ENCODE peak calls at places on chromosomes 5 and 9, in ten cellular contexts. One of them, this sample, is unnamed.
A peak's percentile ranks its signal among the peaks of the same experiment; 100 is the strongest.

GRCh38 chr5:32307769-32308194 is 5.0 kb downstream of the MTMR12 start:
- DNase-seq in heart left ventricle: no peak
- DNase-seq in endothelial cell of umbilical vein: no peak
- DNase-seq in HCT116: no peak
- DNase-seq in right lobe of liver: no peak
- DNase-seq in sigmoid colon: no peak
- DNase-seq in uterus: no peak
- DNase-seq in suprapubic skin: no peak
- DNase-seq in esophagus muscularis mucosa: no peak
- DNase-seq in IMR-90: no peak
- DNase-seq in this sample: no peak

GRCh38 chr5:59317023-59317771 is 576.3 kb downstream of the PDE4D start:
- DNase-seq in heart left ventricle: peak; percentile 24
- DNase-seq in endothelial cell of umbilical vein: peak; percentile 24
- DNase-seq in HCT116: no peak
- DNase-seq in right lobe of liver: no peak
- DNase-seq in sigmoid colon: peak; percentile 78
- DNase-seq in uterus: peak; percentile 21
- DNase-seq in suprapubic skin: no peak
- DNase-seq in esophagus muscularis mucosa: no peak
- DNase-seq in IMR-90: peak; percentile 23
- DNase-seq in this sample: no peak

GRCh38 chr5:17355585-17356346 is 138.3 kb downstream of the BASP1 start:
- DNase-seq in heart left ventricle: no peak
- DNase-seq in endothelial cell of umbilical vein: no peak
- DNase-seq in HCT116: no peak
- DNase-seq in right lobe of liver: no peak
- DNase-seq in sigmoid colon: no peak
- DNase-seq in uterus: no peak
- DNase-seq in suprapubic skin: no peak
- DNase-seq in esophagus muscularis mucosa: no peak
- DNase-seq in IMR-90: peak; percentile 92
- DNase-seq in this sample: no peak

GRCh38 chr9:5873439-5873838 is 17.2 kb upstream of the MLANA start:
- DNase-seq in heart left ventricle: no peak
- DNase-seq in endothelial cell of umbilical vein: no peak
- DNase-seq in HCT116: no peak
- DNase-seq in right lobe of liver: no peak
- DNase-seq in sigmoid colon: no peak
- DNase-seq in uterus: no peak
- DNase-seq in suprapubic skin: no peak
- DNase-seq in esophagus muscularis mucosa: no peak
- DNase-seq in IMR-90: no peak
- DNase-seq in this sample: no peak

GRCh38 chr5:159441441-159441840 is 111.2 kb upstream of the IL12B start:
- DNase-seq in heart left ventricle: peak; percentile 66
- DNase-seq in endothelial cell of umbilical vein: no peak
- DNase-seq in HCT116: peak; percentile 15
- DNase-seq in right lobe of liver: no peak
- DNase-seq in sigmoid colon: no peak
- DNase-seq in uterus: no peak
- DNase-seq in suprapubic skin: no peak
- DNase-seq in esophagus muscularis mucosa: no peak
- DNase-seq in IMR-90: no peak
- DNase-seq in this sample: no peak

GRCh38 chr5:32018476-32019436 is 155.4 kb downstream of the GOLPH3 start:
- DNase-seq in heart left ventricle: no peak
- DNase-seq in endothelial cell of umbilical vein: no peak
- DNase-seq in HCT116: no peak
- DNase-seq in right lobe of liver: no peak
- DNase-seq in sigmoid colon: peak; percentile 42
- DNase-seq in uterus: no peak
- DNase-seq in suprapubic skin: no peak
- DNase-seq in esophagus muscularis mucosa: no peak
- DNase-seq in IMR-90: no peak
- DNase-seq in this sample: no peak

GRCh38 chr5:57407391-57407790 is 75.2 kb downstream of the ACTBL2 start:
- DNase-seq in heart left ventricle: no peak
- DNase-seq in endothelial cell of umbilical vein: no peak
- DNase-seq in HCT116: no peak
- DNase-seq in right lobe of liver: no peak
- DNase-seq in sigmoid colon: no peak
- DNase-seq in uterus: no peak
- DNase-seq in suprapubic skin: no peak
- DNase-seq in esophagus muscularis mucosa: no peak
- DNase-seq in IMR-90: no peak
- DNase-seq in this sample: no peak

GRCh38 chr5:167912944-167913343 is 378.5 kb upstream of the WWC1 start:
- DNase-seq in heart left ventricle: no peak
- DNase-seq in endothelial cell of umbilical vein: no peak
- DNase-seq in HCT116: no peak
- DNase-seq in right lobe of liver: no peak
- DNase-seq in sigmoid colon: no peak
- DNase-seq in uterus: no peak
- DNase-seq in suprapubic skin: no peak
- DNase-seq in esophagus muscularis mucosa: no peak
- DNase-seq in IMR-90: peak; percentile 7
- DNase-seq in this sample: no peak

GRCh38 chr5:40446910-40447309 is 232.8 kb upstream of the PTGER4 start:
- DNase-seq in heart left ventricle: no peak
- DNase-seq in endothelial cell of umbilical vein: peak; percentile 48
- DNase-seq in HCT116: no peak
- DNase-seq in right lobe of liver: no peak
- DNase-seq in sigmoid colon: no peak
- DNase-seq in uterus: no peak
- DNase-seq in suprapubic skin: no peak
- DNase-seq in esophagus muscularis mucosa: no peak
- DNase-seq in IMR-90: peak; percentile 92
- DNase-seq in this sample: no peak

GRCh38 chr5:6712582-6713273 is 504 bp upstream of the TENT4A start:
- DNase-seq in heart left ventricle: peak; percentile 98
- DNase-seq in endothelial cell of umbilical vein: peak; percentile 98
- DNase-seq in HCT116: peak; percentile 89
- DNase-seq in right lobe of liver: peak; percentile 97
- DNase-seq in sigmoid colon: peak; percentile 98
- DNase-seq in uterus: peak; percentile 96
- DNase-seq in suprapubic skin: peak; percentile 98
- DNase-seq in esophagus muscularis mucosa: peak; percentile 97
- DNase-seq in IMR-90: peak; percentile 94
- DNase-seq in this sample: peak; percentile 95

GRCh38 chr5:74402553-74402952 is 238.0 kb downstream of the ENC1 start:
- DNase-seq in heart left ventricle: no peak
- DNase-seq in endothelial cell of umbilical vein: no peak
- DNase-seq in HCT116: no peak
- DNase-seq in right lobe of liver: no peak
- DNase-seq in sigmoid colon: no peak
- DNase-seq in uterus: no peak
- DNase-seq in suprapubic skin: no peak
- DNase-seq in esophagus muscularis mucosa: peak; percentile 39
- DNase-seq in IMR-90: no peak
- DNase-seq in this sample: no peak

DNA sequence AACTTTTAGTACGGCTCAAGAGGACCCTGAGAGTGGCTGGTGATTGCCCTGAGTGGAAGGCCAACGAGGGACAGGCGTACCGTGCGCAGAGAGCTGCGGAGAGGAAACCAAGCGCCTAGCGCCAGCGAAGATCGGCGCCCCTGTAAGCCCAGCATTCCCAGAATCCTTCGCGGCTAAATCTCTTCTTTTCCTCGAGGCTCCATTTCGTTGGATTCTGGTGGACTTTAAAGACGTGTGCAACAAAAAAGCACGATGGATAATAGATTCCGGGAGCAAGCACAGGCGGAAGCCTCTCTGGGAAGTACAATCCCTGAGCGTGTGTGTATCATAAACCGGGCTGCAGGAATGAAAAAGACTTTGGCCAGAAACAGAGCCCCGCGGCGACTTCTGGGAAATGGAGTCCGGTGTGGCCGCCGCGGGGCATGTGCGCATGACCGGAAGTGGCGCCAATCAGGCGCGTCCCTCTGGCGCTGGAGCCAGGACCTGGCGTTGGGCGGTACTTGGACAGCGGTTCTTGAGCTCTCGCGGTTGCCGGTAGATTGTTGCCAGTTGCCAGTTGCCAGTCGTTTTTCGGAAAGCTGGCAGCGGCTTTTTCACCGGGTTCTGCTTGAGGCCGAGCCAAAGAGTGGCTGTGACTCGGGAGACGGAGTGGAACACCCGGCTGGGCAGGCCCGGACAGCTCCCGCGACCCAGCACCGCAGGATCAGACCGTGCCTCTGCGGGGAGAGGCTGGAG is at the start of gene ZNF79:
- DNase-seq in heart left ventricle: peak; percentile 96
- DNase-seq in endothelial cell of umbilical vein: peak; percentile 97
- DNase-seq in HCT116: peak; percentile 88
- DNase-seq in right lobe of liver: peak; percentile 93
- DNase-seq in sigmoid colon: peak; percentile 97
- DNase-seq in uterus: peak; percentile 90
- DNase-seq in suprapubic skin: peak; percentile 97
- DNase-seq in esophagus muscularis mucosa: peak; percentile 98
- DNase-seq in IMR-90: peak; percentile 88
- DNase-seq in this sample: peak; percentile 95
- TF ChIP-seq POLR2A in heart left ventricle: no peak
- TF ChIP-seq POLR2A in endothelial cell of umbilical vein: peak; percentile 86
- TF ChIP-seq POLR2A in HCT116: peak; percentile 50
- TF ChIP-seq POLR2A in right lobe of liver: peak; percentile 64
- TF ChIP-seq POLR2A in sigmoid colon: peak; percentile 69
- TF ChIP-seq POLR2A in uterus: peak; percentile 30
- TF ChIP-seq POLR2A in suprapubic skin: no peak
- TF ChIP-seq POLR2A in esophagus muscularis mucosa: no peak
- TF ChIP-seq POLR2A in IMR-90: peak; percentile 72
- TF ChIP-seq POLR2A in this sample: peak; percentile 46

GRCh38 chr5:78536797-78537196 is 111.8 kb downstream of the LHFPL2 start:
- DNase-seq in heart left ventricle: no peak
- DNase-seq in endothelial cell of umbilical vein: no peak
- DNase-seq in HCT116: no peak
- DNase-seq in right lobe of liver: no peak
- DNase-seq in sigmoid colon: peak; percentile 59
- DNase-seq in uterus: no peak
- DNase-seq in suprapubic skin: no peak
- DNase-seq in esophagus muscularis mucosa: no peak
- DNase-seq in IMR-90: no peak
- DNase-seq in this sample: no peak

GRCh38 chr5:78530342-78531096 is 118.1 kb downstream of the LHFPL2 start:
- DNase-seq in heart left ventricle: no peak
- DNase-seq in endothelial cell of umbilical vein: peak; percentile 87
- DNase-seq in HCT116: no peak
- DNase-seq in right lobe of liver: no peak
- DNase-seq in sigmoid colon: no peak
- DNase-seq in uterus: no peak
- DNase-seq in suprapubic skin: no peak
- DNase-seq in esophagus muscularis mucosa: no peak
- DNase-seq in IMR-90: peak; percentile 99
- DNase-seq in this sample: no peak

GRCh38 chr5:78537406-78537805 is 111.2 kb downstream of the LHFPL2 start:
- DNase-seq in heart left ventricle: no peak
- DNase-seq in endothelial cell of umbilical vein: no peak
- DNase-seq in HCT116: no peak
- DNase-seq in right lobe of liver: no peak
- DNase-seq in sigmoid colon: peak; percentile 11
- DNase-seq in uterus: no peak
- DNase-seq in suprapubic skin: no peak
- DNase-seq in esophagus muscularis mucosa: no peak
- DNase-seq in IMR-90: no peak
- DNase-seq in this sample: no peak

GRCh38 chr5:78534148-78535009 is 114.2 kb downstream of the LHFPL2 start:
- DNase-seq in heart left ventricle: peak; percentile 76
- DNase-seq in endothelial cell of umbilical vein: no peak
- DNase-seq in HCT116: no peak
- DNase-seq in right lobe of liver: peak; percentile 38
- DNase-seq in sigmoid colon: peak; percentile 74
- DNase-seq in uterus: peak; percentile 69
- DNase-seq in suprapubic skin: peak; percentile 77
- DNase-seq in esophagus muscularis mucosa: no peak
- DNase-seq in IMR-90: peak; percentile 72
- DNase-seq in this sample: no peak

GRCh38 chr5:78533356-78533755 is 115.2 kb downstream of the LHFPL2 start:
- DNase-seq in heart left ventricle: no peak
- DNase-seq in endothelial cell of umbilical vein: peak; percentile 66
- DNase-seq in HCT116: no peak
- DNase-seq in right lobe of liver: no peak
- DNase-seq in sigmoid colon: peak; percentile 26
- DNase-seq in uterus: no peak
- DNase-seq in suprapubic skin: no peak
- DNase-seq in esophagus muscularis mucosa: no peak
- DNase-seq in IMR-90: peak; percentile 38
- DNase-seq in this sample: no peak
- TF ChIP-seq CTCF in heart left ventricle: no peak
- TF ChIP-seq CTCF in endothelial cell of umbilical vein: peak; percentile 13
- TF ChIP-seq CTCF in HCT116: peak; percentile 56
- TF ChIP-seq CTCF in right lobe of liver: peak; percentile 30
- TF ChIP-seq CTCF in sigmoid colon: peak; percentile 17
- TF ChIP-seq CTCF in uterus: no peak
- TF ChIP-seq CTCF in suprapubic skin: peak; percentile 29
- TF ChIP-seq CTCF in esophagus muscularis mucosa: peak; percentile 47
- TF ChIP-seq CTCF in IMR-90: peak; percentile 48
- TF ChIP-seq CTCF in this sample: no peak

GRCh38 chr9:98989036-98990000 is 45.6 kb downstream of the COL15A1 start:
- DNase-seq in heart left ventricle: peak; percentile 91
- DNase-seq in endothelial cell of umbilical vein: no peak
- DNase-seq in HCT116: peak; percentile 40
- DNase-seq in right lobe of liver: no peak
- DNase-seq in sigmoid colon: peak; percentile 92
- DNase-seq in uterus: peak; percentile 86
- DNase-seq in suprapubic skin: peak; percentile 86
- DNase-seq in esophagus muscularis mucosa: no peak
- DNase-seq in IMR-90: peak; percentile 100
- DNase-seq in this sample: no peak
- H3K4me1 ChIP-seq in heart left ventricle: peaks cover 56% of the 10 kb centered on the region
- H3K4me1 ChIP-seq in endothelial cell of umbilical vein: no peaks in the 10 kb centered on the region
- H3K4me1 ChIP-seq in HCT116: peaks cover 13% of the 10 kb centered on the region
- H3K4me1 ChIP-seq in right lobe of liver: no peaks in the 10 kb centered on the region
- H3K4me1 ChIP-seq in sigmoid colon: no peaks in the 10 kb centered on the region
- H3K4me1 ChIP-seq in uterus: peaks cover 10% of the 10 kb centered on the region
- H3K4me1 ChIP-seq in suprapubic skin: peaks cover 24% of the 10 kb centered on the region
- H3K4me1 ChIP-seq in esophagus muscularis mucosa: peaks cover 72% of the 10 kb centered on the region
- H3K4me1 ChIP-seq in IMR-90: peaks cover 13% of the 10 kb centered on the region
- H3K4me1 ChIP-seq in this sample: no peaks in the 10 kb centered on the region

DNA sequence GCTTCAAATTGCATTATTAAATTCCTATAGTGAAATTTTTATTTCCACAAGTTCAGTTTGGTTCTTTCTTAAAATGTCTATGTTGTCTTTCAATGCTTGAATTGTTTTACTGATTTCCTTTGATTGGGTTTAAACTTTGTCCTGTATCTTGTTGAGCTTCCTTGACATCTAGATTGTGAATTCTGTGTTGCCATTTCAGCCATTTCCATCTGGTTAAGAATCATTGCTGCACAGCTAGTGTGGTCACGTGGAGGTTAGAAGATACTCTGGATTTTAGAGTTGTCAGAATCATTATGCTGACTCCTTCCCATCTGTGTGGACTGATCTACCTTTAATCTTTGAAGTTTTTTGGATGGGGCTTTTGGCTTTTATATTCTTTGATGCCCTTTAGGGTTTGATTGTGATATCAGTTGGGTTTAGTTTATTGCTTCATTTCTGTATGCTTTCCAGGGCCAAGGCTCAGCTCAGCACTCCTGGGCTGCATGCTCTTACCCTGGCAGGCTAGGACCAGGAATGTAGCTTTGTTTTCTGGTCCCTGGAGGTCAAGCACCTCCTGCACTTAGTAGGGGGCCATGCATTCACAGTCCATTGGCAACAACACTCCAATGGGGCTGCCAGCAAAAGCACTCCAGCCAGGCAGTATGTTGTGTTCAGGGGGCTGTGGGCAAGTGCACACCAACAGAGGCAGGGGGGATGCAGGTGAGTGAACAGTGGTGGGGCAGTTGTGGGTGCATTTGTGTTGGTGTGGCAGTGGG is 141.4 kb downstream of the PRR16 start:
- DNase-seq in heart left ventricle: no peak
- DNase-seq in endothelial cell of umbilical vein: no peak
- DNase-seq in HCT116: no peak
- DNase-seq in right lobe of liver: no peak
- DNase-seq in sigmoid colon: no peak
- DNase-seq in uterus: no peak
- DNase-seq in suprapubic skin: no peak
- DNase-seq in esophagus muscularis mucosa: no peak
- DNase-seq in IMR-90: no peak
- DNase-seq in this sample: no peak
- TF ChIP-seq POLR2A in heart left ventricle: no peak
- TF ChIP-seq POLR2A in endothelial cell of umbilical vein: no peak
- TF ChIP-seq POLR2A in HCT116: no peak
- TF ChIP-seq POLR2A in right lobe of liver: no peak
- TF ChIP-seq POLR2A in sigmoid colon: no peak
- TF ChIP-seq POLR2A in uterus: no peak
- TF ChIP-seq POLR2A in suprapubic skin: no peak
- TF ChIP-seq POLR2A in esophagus muscularis mucosa: no peak
- TF ChIP-seq POLR2A in IMR-90: no peak
- TF ChIP-seq POLR2A in this sample: no peak

This sample was measured in breast epithelium.